ENCODE peak calls at places on chromosomes 11 and 22, in nine cellular contexts. J is Panc1, W is GM12865, G is stomach, D is endodermal cell, O is Caco-2, H is upper lobe of right lung, V is AG09309, Y is choroid plexus epithelial cell. A is an unnamed sample.
A peak's percentile ranks its signal among the peaks of the same experiment; 100 is the strongest.

GRCh38 chr11:134405841-134406240 is 6.2 kb downstream of the B3GAT1 start:
- DNase-seq in J (no peak), W (no peak), G (no peak), D (no peak), O (no peak), H (no peak), V (no peak), Y (no peak), A (no peak)

GRCh38 chr11:71420455-71421241 is 27.5 kb downstream of the DHCR7 start:
- DNase-seq in J (peak; percentile 45), W (peak; percentile 62), G (peak; percentile 68), D (peak; percentile 89), O (peak; percentile 69), H (no peak), V (no peak), Y (peak; percentile 72), A (peak; percentile 63)

GRCh38 chr22:38257170-38257569 is 15.6 kb downstream of the TMEM184B start:
- DNase-seq in J (no peak), W (no peak), G (no peak), D (no peak), O (no peak), H (no peak), V (peak; percentile 47), Y (peak; percentile 66), A (peak; percentile 85)

GRCh38 chr22:48187272-48187855 is 1424.9 kb downstream of the TBC1D22A start:
- DNase-seq in J (no peak), W (no peak), G (no peak), D (no peak), O (no peak), H (no peak), V (no peak), Y (no peak), A (no peak)

GRCh38 chr22:32697331-32697995 is 104.0 kb upstream of the TIMP3 start:
- DNase-seq in J (no peak), W (no peak), G (no peak), D (no peak), O (no peak), H (no peak), V (no peak), Y (no peak), A (no peak)

GRCh38 chr22:40728731-40729189 is 49.5 kb downstream of the MCHR1 start:
- DNase-seq in J (no peak), W (no peak), G (peak; percentile 62), D (no peak), O (peak; percentile 65), H (no peak), V (no peak), Y (peak; percentile 27), A (peak; percentile 95)

GRCh38 chr11:46485852-46486443 is 94.4 kb upstream of the CHRM4 start:
- DNase-seq in J (no peak), W (no peak), G (no peak), D (no peak), O (no peak), H (no peak), V (no peak), Y (no peak), A (no peak)

GRCh38 chr11:121198491-121198890 is 94.1 kb upstream of the SC5D start:
- DNase-seq in J (no peak), W (no peak), G (no peak), D (no peak), O (no peak), H (no peak), V (no peak), Y (no peak), A (no peak)

GRCh38 chr11:2891291-2891690 is 5.7 kb upstream of the CDKN1C start:
- DNase-seq in J (no peak), W (no peak), G (no peak), D (peak; percentile 75), O (no peak), H (no peak), V (no peak), Y (peak; percentile 28), A (no peak)

GRCh38 chr11:126346586-126346940 is 8.9 kb upstream of the ST3GAL4 start:
- DNase-seq in J (no peak), W (no peak), G (no peak), D (no peak), O (no peak), H (no peak), V (no peak), Y (no peak), A (no peak)

GRCh38 chr22:30902496-30903357 is 65.8 kb downstream of the MORC2 start:
- DNase-seq in J (no peak), W (peak; percentile 49), G (peak; percentile 18), D (no peak), O (no peak), H (peak; percentile 37), V (no peak), Y (no peak), A (peak; percentile 16)

GRCh38 chr22:44530106-44530505 is 32.1 kb upstream of the RTL6 start:
- DNase-seq in J (no peak), W (no peak), G (no peak), D (peak; percentile 7), O (no peak), H (peak; percentile 31), V (no peak), Y (no peak), A (no peak)

GRCh38 chr11:28838741-28839140 is 730.6 kb downstream of the METTL15 start:
- DNase-seq in J (no peak), W (no peak), G (no peak), D (no peak), O (no peak), H (no peak), V (no peak), Y (peak; percentile 67), A (no peak)

GRCh38 chr11:111793863-111794262 is 27.7 kb upstream of the PPP2R1B start:
- DNase-seq in J (no peak), W (no peak), G (no peak), D (no peak), O (no peak), H (no peak), V (peak; percentile 71), Y (peak; percentile 50), A (peak; percentile 19)

GRCh38 chr11:3167143-3168119 is 2.3 kb upstream of the OSBPL5 start:
- DNase-seq in J (no peak), W (no peak), G (no peak), D (no peak), O (no peak), H (peak; percentile 46), V (no peak), Y (no peak), A (no peak)

GRCh38 chr22:27745809-27746208 is 55.7 kb downstream of the MN1 start:
- DNase-seq in J (no peak), W (no peak), G (no peak), D (no peak), O (no peak), H (no peak), V (no peak), Y (no peak), A (no peak)

GRCh38 chr11:13140873-13141655 is 131.9 kb downstream of the RASSF10 start:
- DNase-seq in J (no peak), W (peak; percentile 61), G (no peak), D (no peak), O (no peak), H (no peak), V (no peak), Y (no peak), A (no peak)

GRCh38 chr22:34903416-34903815 is 162.5 kb upstream of the ISX start:
- DNase-seq in J (no peak), W (no peak), G (no peak), D (no peak), O (no peak), H (no peak), V (no peak), Y (no peak), A (no peak)

GRCh38 chr11:107430525-107430924 is 27.1 kb downstream of the CWF19L2 start:
- DNase-seq in J (no peak), W (no peak), G (no peak), D (no peak), O (no peak), H (no peak), V (no peak), Y (no peak), A (no peak)

GRCh38 chr11:1040428-1041148 is 4.1 kb upstream of the MUC6 start:
- DNase-seq in J (no peak), W (no peak), G (peak; percentile 55), D (no peak), O (no peak), H (no peak), V (no peak), Y (no peak), A (peak; percentile 23)

GRCh38 chr22:23700706-23701105 is 9.9 kb downstream of the RGL4 start:
- DNase-seq in J (no peak), W (no peak), G (no peak), D (no peak), O (no peak), H (no peak), V (no peak), Y (peak; percentile 91), A (peak; percentile 27)

GRCh38 chr22:23749747-23750373 is 1.1 kb downstream of the ZNF70 start:
- DNase-seq in J (no peak), W (no peak), G (no peak), D (no peak), O (no peak), H (no peak), V (no peak), Y (no peak), A (no peak)

GRCh38 chr11:86559311-86559945 is 113.0 kb downstream of the ME3 start:
- DNase-seq in J (no peak), W (no peak), G (no peak), D (no peak), O (peak; percentile 75), H (no peak), V (no peak), Y (peak; percentile 85), A (peak; percentile 82)

GRCh38 chr11:27395556-27396258 is 32.7 kb upstream of the CCDC34 start:
- DNase-seq in J (peak; percentile 48), W (no peak), G (peak; percentile 40), D (no peak), O (peak; percentile 76), H (no peak), V (no peak), Y (peak; percentile 62), A (peak; percentile 88)
- H3K4me3 ChIP-seq in J (peak overlapping the region; percentile 14), W (no peak overlapping the region), G (peak overlapping the region; percentile 3), D (peak overlapping the region; percentile 70), O (peak overlapping the region; percentile 16), H (no peak overlapping the region), V (no peak overlapping the region), Y (no peak overlapping the region), A (no peak overlapping the region)

GRCh38 chr11:21323617-21324016 is 654.2 kb downstream of the NELL1 start:
- DNase-seq in J (no peak), W (no peak), G (no peak), D (no peak), O (no peak), H (no peak), V (no peak), Y (no peak), A (no peak)
- TF ChIP-seq CTCF in J (no peak), W (no peak), G (no peak), D (peak; percentile 76), O (peak; percentile 6), H (no peak), V (no peak), Y (no peak), A (no peak)

GRCh38 chr11:128481135-128481534 is 106.2 kb downstream of the ETS1 start:
- DNase-seq in J (no peak), W (no peak), G (no peak), D (no peak), O (no peak), H (no peak), V (peak; percentile 92), Y (peak; percentile 96), A (peak; percentile 98)
- H3K4me3 ChIP-seq in J (no peak overlapping the region), W (no peak overlapping the region), G (no peak overlapping the region), D (no peak overlapping the region), O (no peak overlapping the region), H (no peak overlapping the region), V (no peak overlapping the region), Y (no peak overlapping the region), A (no peak overlapping the region)

GRCh38 chr11:113626736-113627135 is 79.4 kb downstream of the TMPRSS5 start:
- DNase-seq in J (no peak), W (no peak), G (no peak), D (peak; percentile 13), O (no peak), H (no peak), V (no peak), Y (peak; percentile 5), A (no peak)
- TF ChIP-seq CTCF in J (no peak), W (no peak), G (no peak), D (no peak), O (no peak), H (no peak), V (no peak), Y (no peak), A (no peak)